ENCODE peak calls at places on chromosomes 5 and 9, in six cellular contexts. R, Y, F, O, E and D are unnamed samples.

GRCh38 chr9:135684691-135685090 is 14.6 kb downstream of the SOHLH1 start:
- DNase-seq in E (no peak), F (no peak), O (no peak), Y (no peak), R (no peak), D (no peak)

GRCh38 chr9:4934976-4935672 is 49.9 kb upstream of the JAK2 start:
- DNase-seq in Y (no peak), R (no peak), F (peak), O (no peak), E (no peak), D (no peak)

GRCh38 chr9:79969383-79969782 is 397.6 kb downstream of the TLE4 start:
- DNase-seq in R (no peak), F (no peak), E (no peak), Y (no peak), O (no peak), D (no peak)

GRCh38 chr9:88690628-88691027 is 155.7 kb downstream of the NXNL2 start:
- DNase-seq in Y (no peak), O (no peak), E (no peak), F (no peak), R (no peak), D (no peak)

GRCh38 chr5:28400076-28400475 is 1361.7 kb upstream of the CDH9 start:
- DNase-seq in E (no peak), O (no peak), Y (no peak), F (no peak), R (no peak), D (no peak)

GRCh38 chr5:160250826-160251225 is 21.5 kb downstream of the FABP6 start:
- DNase-seq in Y (no peak), R (no peak), E (no peak), F (no peak), O (no peak), D (no peak)

GRCh38 chr9:83219924-83220438 is 157.0 kb upstream of the RASEF start:
- DNase-seq in Y (no peak), R (no peak), O (no peak), E (no peak), F (no peak), D (no peak)

GRCh38 chr9:127751269-127752054 is 16.4 kb upstream of the TOR2A start:
- DNase-seq in F (no peak), O (no peak), E (no peak), R (peak), Y (no peak), D (peak)

GRCh38 chr5:131644822-131645221 is 9.8 kb upstream of the RAPGEF6 start:
- DNase-seq in E (no peak), O (no peak), Y (peak), R (no peak), F (no peak), D (no peak)

GRCh38 chr5:57476743-57477142 is 5.9 kb downstream of the ACTBL2 start:
- DNase-seq in O (no peak), F (no peak), E (no peak), R (no peak), Y (peak), D (no peak)

GRCh38 chr5:37975531-37975930 is 135.7 kb upstream of the GDNF start:
- DNase-seq in F (no peak), R (no peak), O (no peak), E (no peak), Y (no peak), D (no peak)

GRCh38 chr9:76525196-76525595 is 66.2 kb downstream of the GCNT1 start:
- DNase-seq in R (no peak), E (no peak), F (no peak), O (no peak), Y (no peak), D (no peak)

GRCh38 chr5:151770383-151771258 is 1.1 kb upstream of the G3BP1 start:
- DNase-seq in E (peak), O (no peak), R (peak), Y (peak), F (peak), D (peak)

GRCh38 chr5:1387059-1387755 is 42.3 kb upstream of the CLPTM1L start:
- DNase-seq in E (no peak), F (no peak), R (no peak), Y (no peak), O (no peak), D (no peak)

GRCh38 chr5:132471006-132471907 is 19.3 kb downstream of the IRF1 start:
- DNase-seq in O (no peak), E (no peak), F (no peak), Y (no peak), R (no peak), D (peak)

GRCh38 chr5:177471610-177472356 is 1.7 kb downstream of the DBN1 start:
- DNase-seq in F (no peak), Y (peak), O (no peak), R (no peak), E (no peak), D (no peak)

DNA sequence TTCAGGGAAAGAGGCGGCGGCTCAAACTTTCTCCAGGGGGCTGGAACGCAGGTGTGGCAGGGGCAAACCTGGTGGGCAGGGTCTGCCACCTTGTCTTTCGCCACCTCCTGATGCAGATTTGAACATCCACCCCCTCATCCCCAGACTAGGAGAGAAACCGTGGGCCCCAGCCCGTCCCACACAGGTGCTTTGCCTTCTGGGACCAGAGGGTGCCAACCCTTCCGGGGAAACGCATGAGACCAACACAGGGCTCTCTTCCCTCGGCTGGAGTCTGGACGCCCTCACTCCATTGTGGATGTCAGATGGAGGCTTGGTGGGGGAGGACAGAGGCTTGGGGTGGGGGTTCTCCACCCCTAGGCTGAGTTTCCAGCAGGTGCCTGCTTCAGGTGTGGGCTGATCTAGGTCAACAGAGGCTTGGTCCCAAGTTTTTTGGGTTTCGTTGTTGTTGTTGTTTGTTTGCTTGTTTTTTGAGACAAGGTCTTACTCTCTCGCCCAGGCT is 9.6 kb downstream of the C9orf50 start:
- DNase-seq in Y (no peak), O (no peak), R (no peak), E (no peak), F (no peak), D (no peak)
- H3K9ac ChIP-seq in Y (peak), O (no peak), R (no peak), E (no peak), F (no peak), D (peak)

DNA sequence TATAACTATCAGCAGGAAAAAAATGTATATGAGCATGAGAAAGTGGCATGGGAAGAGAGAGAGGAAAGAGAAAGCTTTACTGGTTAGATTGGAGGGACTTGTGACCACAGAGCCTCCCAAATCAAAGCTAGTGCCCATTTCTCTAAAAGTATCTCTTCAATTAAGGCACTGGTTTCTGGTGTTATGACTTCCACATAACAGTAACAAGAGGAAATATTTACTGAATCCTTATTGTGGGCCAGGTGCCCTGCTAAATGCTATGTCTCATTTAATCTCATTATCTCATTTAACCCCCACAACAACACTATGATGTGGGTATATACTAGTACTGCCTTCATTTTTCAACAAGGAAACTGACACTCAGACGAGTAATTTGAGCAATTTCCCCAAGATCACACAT is 221.5 kb downstream of the EBF1 start:
- DNase-seq in E (no peak), F (no peak), Y (no peak), O (no peak), R (no peak), D (no peak)
- H3K4me3 ChIP-seq in E (no peak), F (no peak), Y (no peak), O (no peak), R (no peak), D (no peak)

DNA sequence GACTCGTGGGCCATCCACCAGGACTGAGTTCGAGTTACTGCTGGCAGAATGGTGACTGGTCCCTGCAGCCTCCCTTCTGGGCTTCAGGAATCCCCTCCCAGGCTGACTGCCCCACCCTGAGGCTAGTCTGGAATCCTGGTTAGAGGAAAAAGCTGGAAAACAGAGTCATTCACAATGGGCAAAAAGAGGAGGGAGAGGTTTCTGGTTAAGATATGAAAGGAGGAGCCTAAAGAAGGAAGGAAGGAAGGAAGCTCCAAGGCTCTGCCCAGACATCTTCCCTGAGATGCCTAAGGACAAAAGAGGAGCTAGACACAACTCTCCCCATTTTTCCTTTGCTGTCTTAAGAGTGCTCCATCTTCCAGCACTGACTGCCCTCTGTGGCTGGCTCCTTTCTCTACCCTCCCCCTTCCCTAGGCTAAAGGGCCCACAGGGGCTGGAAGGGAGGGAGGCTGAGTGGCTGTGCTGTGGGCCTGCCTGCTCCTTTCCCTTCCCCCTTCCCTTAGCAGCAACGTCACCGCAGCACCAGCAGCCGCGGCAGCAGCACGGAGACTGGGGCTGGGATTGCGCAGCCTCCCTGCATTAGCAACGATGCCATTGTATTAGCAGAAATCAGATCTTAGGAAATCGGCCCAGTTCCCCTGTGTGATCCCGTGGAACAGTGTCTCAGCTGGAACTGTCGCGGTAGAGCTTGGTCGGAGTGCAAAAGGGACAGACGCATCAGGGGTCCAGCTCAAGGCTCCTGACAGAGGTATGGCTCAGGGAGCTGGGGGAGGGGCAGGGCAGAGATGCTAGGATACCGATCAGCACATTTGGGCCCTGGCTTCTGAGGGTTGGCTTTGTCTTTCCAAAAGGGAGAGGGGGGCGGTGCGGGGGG is 48.7 kb downstream of the RUSC2 start:
- DNase-seq in O (peak), E (no peak), R (peak), F (peak), Y (peak), D (peak)
- H2BK120ac ChIP-seq in O (peak), E (no peak), R (no peak), F (no peak), Y (peak), D (peak)

DNA sequence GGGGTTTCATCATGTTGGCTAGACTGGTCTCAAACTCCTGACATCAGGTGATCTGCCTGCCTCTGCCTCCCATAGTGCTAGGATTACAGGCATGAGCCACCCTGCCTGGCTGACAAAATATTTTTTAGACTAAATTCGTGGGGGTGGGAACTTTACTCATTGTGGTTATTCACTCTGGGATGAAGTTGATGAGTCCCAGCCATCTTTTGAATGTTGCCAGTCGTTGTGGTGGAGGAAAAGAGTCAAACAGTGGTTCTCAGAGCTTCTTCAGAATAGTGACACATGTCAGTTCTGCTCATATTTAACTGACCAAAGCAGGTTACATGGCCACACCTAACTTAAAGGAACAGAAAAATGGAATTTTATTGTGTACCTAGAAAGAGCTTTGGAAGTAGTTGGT is 6.9 kb downstream of the SREK1 start:
- DNase-seq in R (no peak), O (no peak), E (no peak), F (no peak), Y (no peak), D (no peak)
- H3K9ac ChIP-seq in R (no peak), O (no peak), E (no peak), F (no peak), Y (no peak), D (no peak)

DNA sequence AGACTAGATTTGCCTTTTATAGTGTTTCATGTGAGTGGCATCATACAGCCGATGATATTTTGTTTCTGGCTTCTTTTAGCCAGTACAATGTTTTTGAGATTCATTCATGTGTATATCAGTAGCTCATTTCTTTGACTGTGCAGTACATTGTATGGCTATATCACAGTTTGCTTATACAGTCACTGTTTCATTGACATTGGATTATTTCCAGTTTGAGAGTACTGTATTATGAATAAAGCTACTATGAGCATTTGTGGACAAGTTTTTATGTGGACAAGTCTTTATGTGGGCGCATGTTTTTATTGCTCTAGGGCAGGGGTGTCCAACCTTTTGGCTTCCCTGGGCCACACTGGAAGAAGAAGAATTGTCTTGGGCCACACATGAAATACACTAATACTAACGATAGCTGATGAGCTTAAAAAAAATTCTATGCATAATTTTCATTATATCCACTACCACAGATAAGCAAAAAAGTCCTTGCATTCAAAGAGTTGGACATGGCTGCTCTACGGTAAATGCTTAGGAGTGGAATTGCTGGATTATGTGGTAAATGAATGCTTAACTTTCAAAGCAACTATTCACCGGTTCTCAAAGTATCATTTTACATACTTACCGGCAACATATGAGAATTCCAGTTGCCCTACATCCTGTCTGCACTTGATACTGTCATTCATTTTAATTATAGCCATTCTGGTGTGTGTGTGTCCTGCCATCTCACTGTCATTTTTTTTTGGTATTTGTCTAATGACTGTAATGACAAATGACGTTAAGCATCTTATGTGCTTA is 177.8 kb downstream of the RGS3 start:
- DNase-seq in O (no peak), R (no peak), E (no peak), Y (peak), F (no peak), D (no peak)
- H3K4me3 ChIP-seq in O (no peak), R (no peak), E (no peak), Y (no peak), F (no peak), D (no peak)

DNA sequence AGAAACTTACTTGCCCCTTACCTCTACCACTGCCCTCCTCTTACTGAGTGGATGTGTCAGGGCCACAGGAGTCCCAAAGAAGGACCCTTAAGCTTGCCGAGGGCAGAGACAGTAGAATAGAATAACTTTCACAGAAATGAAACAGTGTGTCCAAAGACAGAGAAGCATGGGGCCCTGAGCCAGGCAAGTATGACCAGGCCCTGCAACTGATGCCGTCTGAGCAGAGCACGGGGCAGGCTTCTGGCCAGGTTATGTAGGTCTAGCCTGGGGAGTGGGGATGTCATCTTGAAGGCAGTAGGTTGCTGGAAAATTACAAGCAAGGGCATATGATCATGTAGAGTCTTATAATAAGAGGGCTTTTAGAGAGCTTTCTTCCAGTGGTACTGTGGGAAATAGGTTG is 415.4 kb downstream of the KDM4C start:
- DNase-seq in F (no peak), E (no peak), R (no peak), Y (no peak), O (no peak), D (no peak)
- H2BK120ac ChIP-seq in F (no peak), E (no peak), R (no peak), Y (no peak), O (peak), D (no peak)

GRCh38 chr5:118557103-118557805 is 431.1 kb downstream of the DTWD2 start:
- DNase-seq in E (no peak), Y (no peak), R (peak), O (no peak), F (no peak), D (no peak)

GRCh38 chr5:118554991-118555390 is 433.4 kb downstream of the DTWD2 start:
- DNase-seq in R (peak), F (no peak), O (peak), Y (no peak), E (no peak), D (no peak)

GRCh38 chr5:118561235-118561634 is 427.1 kb downstream of the DTWD2 start:
- DNase-seq in R (no peak), Y (no peak), F (no peak), E (no peak), O (no peak), D (no peak)

GRCh38 chr5:118561971-118562370 is 426.4 kb downstream of the DTWD2 start:
- DNase-seq in F (no peak), R (no peak), O (no peak), E (no peak), Y (no peak), D (no peak)

GRCh38 chr5:118558871-118559270 is 429.5 kb downstream of the DTWD2 start:
- DNase-seq in O (no peak), R (no peak), E (no peak), Y (no peak), F (no peak), D (no peak)
- H3K9ac ChIP-seq in O (no peak), R (no peak), E (no peak), Y (no peak), F (no peak), D (no peak)